ENCODE peak calls at places on chromosomes 5 and 9, in nine cellular contexts. L is stomach; X is heart right ventricle; S is GM10248; H is activated CD8-positive, alpha-beta T cell treated with anti-CD3 and anti-CD28 coated beads for 36 hours; Q is GM12864; A is fibroblast of mammary gland; Z is AG04450; N is colonic mucosa. F is an unnamed sample.

GRCh38 chr9:111039203-111039907 is 1.1 kb upstream of the LPAR1 start:
- DNase-seq in A (no peak), Q (no peak), X (no peak), L (peak; percentile 35), N (peak; percentile 70), S (no peak), H (no peak), Z (no peak), F (no peak)

GRCh38 chr9:92576175-92576574 is 40.4 kb upstream of the ECM2 start:
- DNase-seq in Q (no peak), A (no peak), X (no peak), L (no peak), S (no peak), N (no peak), H (no peak), Z (no peak), F (no peak)

GRCh38 chr5:62606878-62607277 is 28.3 kb downstream of the LRRC70 start:
- DNase-seq in X (no peak), Z (peak; percentile 10), A (no peak), N (no peak), H (no peak), L (no peak), S (no peak), Q (no peak), F (no peak)

GRCh38 chr9:3850083-3850482 is 324.3 kb upstream of the RFX3 start:
- DNase-seq in X (no peak), H (no peak), Q (no peak), S (no peak), A (no peak), N (no peak), Z (no peak), L (no peak), F (no peak)

GRCh38 chr9:113564804-113565237 is 101.3 kb downstream of the RGS3 start:
- DNase-seq in N (peak; percentile 87), X (peak; percentile 73), Q (no peak), Z (no peak), H (no peak), L (peak; percentile 74), A (peak; percentile 46), S (no peak), F (no peak)

GRCh38 chr5:157963244-157963643 is 104.3 kb upstream of the CLINT1 start:
- DNase-seq in S (no peak), A (no peak), N (no peak), X (no peak), Z (no peak), Q (no peak), H (no peak), L (no peak), F (no peak)

GRCh38 chr5:134902071-134902801 is 2.7 kb upstream of the PCBD2 start:
- DNase-seq in S (peak; percentile 75), Z (no peak), N (no peak), A (peak; percentile 23), L (no peak), Q (peak; percentile 68), X (no peak), H (peak; percentile 12), F (no peak)

GRCh38 chr5:53671447-53671846 is 111.0 kb downstream of the NDUFS4 start:
- DNase-seq in Z (no peak), S (no peak), L (no peak), Q (no peak), X (no peak), N (no peak), H (no peak), A (no peak), F (no peak)

GRCh38 chr9:33840381-33840780 is 23.4 kb downstream of the UBE2R2 start:
- DNase-seq in A (peak; percentile 64), H (no peak), L (no peak), Q (no peak), Z (no peak), S (no peak), N (no peak), X (no peak), F (no peak)

GRCh38 chr9:134892820-134893420 is 12.3 kb downstream of the FCN2 start:
- DNase-seq in L (peak; percentile 4), X (no peak), H (no peak), S (no peak), Q (no peak), N (peak; percentile 7), A (no peak), Z (no peak), F (peak; percentile 77)

GRCh38 chr5:135880278-135880677 is 15.4 kb downstream of the IL9 start:
- DNase-seq in L (no peak), S (no peak), Q (no peak), X (no peak), A (peak; percentile 15), N (no peak), H (peak; percentile 34), Z (no peak), F (no peak)

GRCh38 chr9:127847155-127847463 is 7.3 kb downstream of the ENG start:
- DNase-seq in Q (no peak), N (no peak), Z (no peak), S (no peak), X (no peak), L (no peak), A (peak; percentile 26), H (no peak), F (no peak)

GRCh38 chr9:95581900-95582299 is 65.1 kb upstream of the PTCH1 start:
- DNase-seq in A (no peak), X (no peak), N (no peak), S (no peak), H (no peak), L (no peak), Z (no peak), Q (no peak), F (no peak)

GRCh38 chr5:154078305-154078704 is 39.5 kb downstream of the MFAP3 start:
- DNase-seq in Z (no peak), Q (no peak), X (no peak), L (no peak), A (no peak), H (no peak), S (no peak), N (no peak), F (no peak)

GRCh38 chr9:91065231-91066041 is 263.8 kb downstream of the SYK start:
- DNase-seq in H (no peak), N (no peak), Q (no peak), L (no peak), X (no peak), Z (no peak), S (no peak), A (no peak), F (peak; percentile 82)

GRCh38 chr9:69476016-69476415 is 151.0 kb downstream of the ENTREP1 start:
- DNase-seq in A (no peak), X (no peak), H (peak; percentile 13), Q (no peak), L (no peak), S (no peak), N (no peak), Z (no peak), F (no peak)

GRCh38 chr5:99651296-99651695 is 722.5 kb upstream of the CHD1 start:
- DNase-seq in X (no peak), Q (no peak), S (no peak), Z (no peak), N (no peak), L (no peak), A (no peak), H (no peak), F (no peak)
- TF ChIP-seq CTCF in X (no peak), Q (no peak), S (no peak), Z (no peak), N (no peak), L (no peak), A (no peak), H (no peak), F (no peak)

GRCh38 chr9:20552874-20553624 is 69.2 kb downstream of the MLLT3 start:
- DNase-seq in L (no peak), H (peak; percentile 12), N (no peak), Z (no peak), X (no peak), S (no peak), Q (no peak), A (peak; percentile 24), F (no peak)
- TF ChIP-seq CTCF in L (no peak), H (peak; percentile 44), N (no peak), Z (peak; percentile 27), X (peak; percentile 57), S (no peak), Q (no peak), A (peak; percentile 31), F (no peak)

DNA sequence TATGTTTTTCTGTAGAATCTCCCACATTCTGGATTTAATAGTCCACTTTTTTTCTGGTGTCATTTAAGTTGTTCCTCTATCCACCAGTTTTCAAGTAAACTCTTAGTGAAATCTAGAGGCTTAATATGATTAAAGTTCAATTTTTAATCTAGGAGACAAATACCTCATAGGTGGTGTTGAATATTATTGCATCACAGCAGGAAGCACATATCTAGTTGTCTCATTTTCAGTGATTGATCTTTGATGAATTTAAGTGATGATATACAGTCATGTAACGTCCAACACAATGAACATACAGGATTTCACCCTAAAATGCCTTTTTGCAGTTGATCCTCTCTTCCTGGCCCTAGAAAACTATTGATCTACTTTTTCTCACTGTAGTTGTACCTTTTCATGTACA is 152.3 kb downstream of the NIPBL start:
- DNase-seq in Z (no peak), H (no peak), N (no peak), X (no peak), L (no peak), S (no peak), A (no peak), Q (no peak), F (no peak)
- TF ChIP-seq CTCF in Z (no peak), H (no peak), N (no peak), X (no peak), L (no peak), S (no peak), A (no peak), Q (no peak), F (no peak)

GRCh38 chr9:72931897-72932296 is 21.0 kb downstream of the ALDH1A1 start:
- DNase-seq in N (no peak), Z (no peak), L (no peak), H (no peak), Q (no peak), X (no peak), S (no peak), A (no peak), F (no peak)

GRCh38 chr9:72928042-72928507 is 24.8 kb downstream of the ALDH1A1 start:
- DNase-seq in L (no peak), Q (no peak), N (no peak), Z (no peak), A (no peak), S (no peak), X (no peak), H (no peak), F (no peak)

GRCh38 chr9:72930828-72931227 is 22.0 kb downstream of the ALDH1A1 start:
- DNase-seq in H (no peak), L (no peak), X (no peak), Q (no peak), S (no peak), N (no peak), A (no peak), Z (no peak), F (no peak)

GRCh38 chr9:72931437-72931836 is 21.4 kb downstream of the ALDH1A1 start:
- DNase-seq in H (no peak), A (no peak), L (no peak), X (no peak), Q (no peak), S (no peak), Z (no peak), N (no peak), F (no peak)

DNA sequence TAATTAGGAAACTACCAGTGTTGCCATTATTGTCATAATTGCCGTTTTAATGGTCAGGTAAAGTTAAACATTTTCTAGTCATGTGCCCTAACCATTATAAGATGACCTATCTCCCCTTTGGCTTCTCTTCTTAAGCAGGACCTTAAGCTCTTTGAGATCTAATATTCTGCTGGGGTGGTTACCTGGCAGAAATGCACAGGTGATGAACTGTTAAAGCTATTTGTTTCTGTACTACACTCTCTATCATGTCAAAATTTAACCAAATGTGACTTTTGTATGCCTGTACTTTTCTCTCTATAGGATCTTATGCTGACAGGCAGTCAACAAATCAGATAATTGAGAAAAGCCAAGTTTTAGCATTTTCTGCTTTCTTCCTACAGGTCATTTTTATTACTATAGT is 23.3 kb downstream of the ALDH1A1 start:
- DNase-seq in H (no peak), S (no peak), L (no peak), N (no peak), A (no peak), X (no peak), Q (no peak), Z (no peak), F (no peak)
- TF ChIP-seq CTCF in H (no peak), S (no peak), L (no peak), N (no peak), A (no peak), X (no peak), Q (no peak), Z (no peak), F (no peak)